ENCODE peak calls at places on chromosomes 12 and 14, in five cellular contexts. W is H9, M is trophoblast cell, D is mesenchymal stem cell, P is H1. C is an unnamed sample.

GRCh38 chr12:23415180-23415579 is 534.3 kb downstream of the SOX5 start:
- DNase-seq in P (no peak), M (no peak), W (no peak), D (no peak), C (no peak)

GRCh38 chr12:1262008-1262407 is 271.0 kb downstream of the ERC1 start:
- DNase-seq in M (no peak), P (no peak), W (no peak), D (no peak), C (no peak)

GRCh38 chr12:24228371-24228770 is 278.9 kb upstream of the SOX5 start:
- DNase-seq in M (no peak), P (no peak), W (no peak), D (no peak), C (no peak)

GRCh38 chr12:5912437-5913334 is 32.4 kb downstream of the ANO2 start:
- DNase-seq in W (peak), D (no peak), P (peak), M (no peak), C (peak)

GRCh38 chr12:22518067-22518719 is 26.1 kb downstream of the C2CD5 start:
- DNase-seq in P (no peak), W (no peak), M (no peak), D (no peak), C (no peak)

GRCh38 chr12:123165537-123165936 is 14.6 kb upstream of the PITPNM2 start:
- DNase-seq in M (no peak), W (no peak), P (no peak), D (no peak), C (no peak)

GRCh38 chr12:80690513-80690912 is 16.9 kb upstream of the MYF6 start:
- DNase-seq in D (no peak), W (no peak), P (no peak), M (no peak), C (no peak)

GRCh38 chr12:126443977-126444376 is 1378.7 kb downstream of the AACS start:
- DNase-seq in M (no peak), D (no peak), P (no peak), W (no peak), C (no peak)

GRCh38 chr14:70052990-70053389 is 135.8 kb downstream of the SLC8A3 start:
- DNase-seq in W (no peak), D (peak), P (peak), M (peak), C (peak)

GRCh38 chr14:23174266-23174665 is 9.2 kb downstream of the SLC7A8 start:
- DNase-seq in W (no peak), P (no peak), D (peak), M (no peak), C (no peak)

GRCh38 chr12:114003286-114003685 is 37.2 kb upstream of the RBM19 start:
- DNase-seq in D (no peak), P (no peak), W (no peak), M (no peak), C (no peak)

GRCh38 chr14:66000771-66001170 is 485.4 kb upstream of the CCDC196 start:
- DNase-seq in P (no peak), D (no peak), W (no peak), M (no peak), C (no peak)

GRCh38 chr14:52878946-52879345 is 71.9 kb downstream of the FERMT2 start:
- DNase-seq in D (no peak), W (no peak), P (no peak), M (no peak), C (no peak)

GRCh38 chr12:2273751-2274150 is 221.0 kb downstream of the CACNA1C start:
- DNase-seq in D (no peak), W (no peak), P (no peak), M (no peak), C (no peak)

GRCh38 chr12:5187136-5187535 is 143.5 kb downstream of the KCNA5 start:
- DNase-seq in D (no peak), W (no peak), M (no peak), P (no peak), C (no peak)

GRCh38 chr12:90953956-90954421 is 987 bp downstream of the CCER1 start:
- DNase-seq in D (no peak), W (peak), M (peak), P (peak), C (no peak)

GRCh38 chr14:104243200-104243599 is 104.8 kb downstream of the KIF26A start:
- DNase-seq in M (no peak), W (no peak), P (peak), D (no peak), C (no peak)

GRCh38 chr12:114405449-114406271 is at the start of gene TBX5:
- DNase-seq in W (peak), P (no peak), D (no peak), M (no peak), C (peak)

GRCh38 chr12:106072751-106073150 is 66.0 kb downstream of the NUAK1 start:
- DNase-seq in W (no peak), D (no peak), P (no peak), M (no peak), C (no peak)
- H3K27ac ChIP-seq in W (no peak), D (no peak), P (no peak), M (no peak), C (no peak)

DNA sequence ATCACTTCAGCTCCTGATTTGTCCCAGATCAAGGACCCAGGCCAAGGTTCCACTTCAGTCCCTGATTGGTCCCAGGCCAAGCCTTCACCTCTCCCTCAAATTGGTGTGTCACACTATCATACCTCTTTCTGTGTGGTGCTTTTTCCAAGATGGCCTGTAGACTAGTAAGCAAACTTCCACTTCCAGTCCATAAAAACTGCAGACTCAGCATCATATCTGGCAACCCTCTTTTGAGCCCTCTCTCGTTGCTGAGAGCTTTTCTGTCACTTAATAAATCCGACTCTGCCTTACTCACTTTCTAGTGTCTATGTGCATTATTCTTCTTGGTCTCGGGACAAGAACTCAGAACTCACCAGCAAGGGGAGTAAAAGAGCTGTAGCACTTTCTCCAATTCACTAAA is 1395.1 kb downstream of the LRFN5 start:
- DNase-seq in P (no peak), W (no peak), M (no peak), D (no peak), C (no peak)
- H2BK12ac ChIP-seq in P (no peak), W (no peak), M (no peak), D (no peak), C (no peak)

GRCh38 chr14:32576088-32576795 is 247.1 kb downstream of the AKAP6 start:
- DNase-seq in P (no peak), W (peak), D (peak), M (peak), C (peak)

GRCh38 chr14:32571551-32571950 is 242.5 kb downstream of the AKAP6 start:
- DNase-seq in W (no peak), M (no peak), P (no peak), D (no peak), C (no peak)

GRCh38 chr14:32574269-32574668 is 245.2 kb downstream of the AKAP6 start:
- DNase-seq in M (no peak), W (no peak), D (no peak), P (no peak), C (no peak)

GRCh38 chr14:32572867-32573149 is 243.7 kb downstream of the AKAP6 start:
- DNase-seq in P (no peak), M (no peak), W (no peak), D (no peak), C (no peak)

DNA sequence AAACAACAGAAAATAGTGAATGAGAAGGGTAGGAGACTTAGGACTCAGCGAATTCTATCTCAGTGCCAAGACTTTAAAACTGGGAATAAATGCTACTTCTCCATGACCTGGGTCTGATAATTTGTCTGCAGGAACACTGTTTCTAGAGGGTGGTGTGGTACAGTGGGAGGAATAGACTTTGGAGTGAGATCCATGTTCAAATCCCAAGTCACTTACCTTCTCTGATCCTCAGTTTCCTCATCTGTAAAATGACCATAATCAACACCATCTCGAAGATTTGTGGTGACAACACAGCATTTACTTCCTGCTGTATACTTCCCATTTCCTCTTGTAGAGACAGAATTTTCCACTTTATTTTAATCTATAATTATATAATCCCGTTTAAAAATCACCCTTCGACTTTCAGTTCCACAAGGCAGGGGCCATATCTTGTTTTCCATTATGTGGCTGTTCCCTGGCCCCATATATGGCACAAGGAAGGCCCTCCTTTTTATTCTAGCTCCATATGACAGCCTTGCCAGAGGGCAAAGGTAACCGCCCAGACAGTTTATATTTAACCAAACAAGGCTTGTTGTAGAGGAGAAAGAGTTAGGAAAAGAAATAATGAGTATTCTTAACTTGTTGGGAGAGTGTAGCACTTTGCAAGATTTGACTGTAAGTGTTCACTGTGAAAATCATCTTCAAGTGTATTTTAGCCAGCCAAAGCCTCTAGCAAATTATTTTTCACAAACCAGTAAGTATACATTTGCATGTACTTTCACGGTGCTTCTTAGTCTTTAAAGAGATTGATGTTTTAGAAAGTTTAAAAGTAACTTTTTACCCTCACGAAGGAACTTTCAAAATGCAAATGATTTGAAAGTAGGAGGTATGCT is 243.1 kb downstream of the AKAP6 start:
- DNase-seq in W (no peak), P (no peak), D (no peak), M (no peak), C (no peak)
- H3K27ac ChIP-seq in W (no peak), P (no peak), D (no peak), M (no peak), C (no peak)

GRCh38 chr12:117547209-117547608 is 185.8 kb upstream of the NOS1 start:
- DNase-seq in M (no peak), P (no peak), D (no peak), W (no peak), C (no peak)

GRCh38 chr12:117552971-117553370 is 191.5 kb upstream of the NOS1 start:
- DNase-seq in M (no peak), P (no peak), W (no peak), D (no peak), C (no peak)

GRCh38 chr12:117551698-117552097 is 190.3 kb upstream of the NOS1 start:
- DNase-seq in D (no peak), W (no peak), P (no peak), M (no peak), C (no peak)
- H2BK12ac ChIP-seq in D (no peak), W (no peak), P (no peak), M (no peak), C (no peak)

GRCh38 chr12:94182971-94183701 is 34.8 kb downstream of the PLXNC1 start:
- DNase-seq in D (no peak), P (no peak), M (no peak), W (no peak), C (no peak)

GRCh38 chr12:94184995-94185711 is 36.8 kb downstream of the PLXNC1 start:
- DNase-seq in M (no peak), D (no peak), P (no peak), W (no peak), C (no peak)

GRCh38 chr12:94186461-94187237 is 38.3 kb downstream of the PLXNC1 start:
- DNase-seq in M (peak), W (peak), D (peak), P (peak), C (peak)

GRCh38 chr12:94185801-94186200 is 37.4 kb downstream of the PLXNC1 start:
- DNase-seq in M (no peak), P (no peak), D (no peak), W (no peak), C (no peak)

GRCh38 chr12:94183702-94184379 is 35.5 kb downstream of the PLXNC1 start:
- DNase-seq in M (no peak), P (no peak), D (no peak), W (no peak), C (no peak)
- H3K27ac ChIP-seq in M (no peak), P (no peak), D (no peak), W (no peak), C (no peak)

GRCh38 chr14:100862793-100863192 is 36.9 kb downstream of the MEG3 start:
- DNase-seq in D (no peak), W (no peak), P (no peak), M (no peak), C (no peak)

GRCh38 chr14:100861188-100861936 is 35.4 kb downstream of the MEG3 start:
- DNase-seq in W (no peak), P (no peak), M (no peak), D (no peak), C (no peak)

GRCh38 chr14:100861937-100862247 is 36.0 kb downstream of the MEG3 start:
- DNase-seq in D (no peak), P (no peak), W (no peak), M (no peak), C (no peak)

GRCh38 chr14:100860556-100861187 is 34.8 kb downstream of the MEG3 start:
- DNase-seq in D (no peak), P (no peak), M (no peak), W (no peak), C (no peak)

DNA sequence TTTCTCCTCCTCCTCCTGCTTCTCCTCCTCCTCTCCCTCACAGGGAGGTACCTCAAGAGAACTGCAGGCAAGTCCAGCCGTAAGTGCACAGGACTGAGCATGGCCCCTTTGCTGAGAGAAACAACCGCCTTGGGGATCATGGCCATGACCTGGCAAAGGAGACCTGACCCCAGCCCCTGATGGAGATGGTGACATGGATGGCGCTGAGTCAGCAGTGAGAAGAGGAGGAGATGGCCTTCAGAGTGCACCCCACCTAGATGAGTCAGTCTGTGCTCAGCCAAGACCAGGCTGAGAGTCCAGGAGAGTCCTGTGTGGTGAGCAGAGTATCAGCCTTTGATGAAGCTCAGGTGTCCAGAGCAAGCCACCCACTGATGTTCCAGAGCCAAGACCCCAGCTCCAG is 36.4 kb downstream of the MEG3 start:
- DNase-seq in M (no peak), D (no peak), P (no peak), W (no peak), C (no peak)
- H2BK12ac ChIP-seq in M (no peak), D (no peak), P (no peak), W (no peak), C (no peak)

GRCh38 chr14:89620436-89620835 is 203.4 kb upstream of the FOXN3 start:
- DNase-seq in D (no peak), W (no peak), P (no peak), M (no peak), C (no peak)

GRCh38 chr14:89624500-89625156 is 207.6 kb upstream of the FOXN3 start:
- DNase-seq in P (no peak), D (no peak), M (no peak), W (no peak), C (no peak)

GRCh38 chr14:89621009-89621421 is 204.0 kb upstream of the FOXN3 start:
- DNase-seq in P (no peak), D (no peak), M (no peak), W (no peak), C (no peak)

GRCh38 chr14:89619616-89620273 is 202.7 kb upstream of the FOXN3 start:
- DNase-seq in P (no peak), M (no peak), D (no peak), W (no peak), C (no peak)

GRCh38 chr14:89621791-89622638 is 205.0 kb upstream of the FOXN3 start:
- DNase-seq in W (no peak), M (no peak), P (no peak), D (no peak), C (no peak)
- H3K27ac ChIP-seq in W (no peak), M (no peak), P (no peak), D (no peak), C (no peak)

GRCh38 chr14:75335588-75335987 is 57.0 kb downstream of the FOS start:
- DNase-seq in W (no peak), P (no peak), M (no peak), D (no peak), C (no peak)
- H2BK12ac ChIP-seq in W (no peak), P (no peak), M (no peak), D (no peak), C (no peak)

DNA sequence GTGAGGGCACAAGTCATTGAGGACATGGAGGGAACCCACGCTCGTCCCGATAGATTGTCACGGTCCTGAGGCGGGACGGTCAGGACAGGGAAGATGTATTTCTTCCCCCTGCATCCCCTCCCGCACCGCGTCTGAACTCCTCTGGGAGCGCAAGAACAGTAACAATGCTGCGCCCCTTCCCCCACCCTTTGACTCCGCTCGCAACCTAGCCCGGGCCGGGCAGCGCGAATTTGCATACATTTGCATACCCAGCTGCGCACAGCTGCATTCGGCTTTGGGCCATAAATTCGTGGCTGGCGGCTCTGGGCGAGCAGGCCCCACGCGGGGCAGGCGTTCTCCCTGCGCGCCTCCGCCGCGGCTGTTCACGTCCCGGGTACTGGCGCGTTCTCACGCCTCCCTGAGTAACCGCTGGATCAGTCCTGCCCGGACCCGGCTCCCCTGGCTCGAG is 29.0 kb upstream of the SMUG1 start:
- DNase-seq in P (peak), W (peak), M (no peak), D (no peak), C (no peak)
- H3K27ac ChIP-seq in P (no peak), W (no peak), M (no peak), D (no peak), C (no peak)

C was measured in neuronal stem cell.